ENCODE peak calls at places on chromosome 17, in eight cellular contexts. One of them, this sample, is unnamed.

GRCh38 chr17:48002920-48003685 is 32.2 kb downstream of the CDK5RAP3 start:
- DNase-seq in hepatic stellate cell: no peak
- DNase-seq in bronchial epithelial cell: no peak
- DNase-seq in NCI-H1436: peak; percentile 97
- DNase-seq in CD4-positive, alpha-beta T cell: no peak
- DNase-seq in EL: no peak
- DNase-seq in fibroblast of pulmonary artery: no peak
- DNase-seq in sigmoid colon: no peak
- DNase-seq in this sample: no peak

GRCh38 chr17:76888661-76889060 is 20.5 kb downstream of the MGAT5B start:
- DNase-seq in hepatic stellate cell: no peak
- DNase-seq in bronchial epithelial cell: no peak
- DNase-seq in NCI-H1436: no peak
- DNase-seq in CD4-positive, alpha-beta T cell: no peak
- DNase-seq in EL: no peak
- DNase-seq in fibroblast of pulmonary artery: no peak
- DNase-seq in sigmoid colon: no peak
- DNase-seq in this sample: no peak

GRCh38 chr17:16251043-16251442 is 34.0 kb downstream of the PIGL start:
- DNase-seq in hepatic stellate cell: no peak
- DNase-seq in bronchial epithelial cell: no peak
- DNase-seq in NCI-H1436: no peak
- DNase-seq in CD4-positive, alpha-beta T cell: no peak
- DNase-seq in EL: no peak
- DNase-seq in fibroblast of pulmonary artery: no peak
- DNase-seq in sigmoid colon: no peak
- DNase-seq in this sample: no peak

GRCh38 chr17:6456914-6457687 is 12.8 kb downstream of the PIMREG start:
- DNase-seq in hepatic stellate cell: peak; percentile 96
- DNase-seq in bronchial epithelial cell: peak; percentile 47
- DNase-seq in NCI-H1436: no peak
- DNase-seq in CD4-positive, alpha-beta T cell: no peak
- DNase-seq in EL: peak; percentile 84
- DNase-seq in fibroblast of pulmonary artery: peak; percentile 63
- DNase-seq in sigmoid colon: no peak
- DNase-seq in this sample: peak; percentile 85

GRCh38 chr17:37417852-37418251 is 11.2 kb downstream of the TADA2A start:
- DNase-seq in hepatic stellate cell: no peak
- DNase-seq in bronchial epithelial cell: peak; percentile 75
- DNase-seq in NCI-H1436: no peak
- DNase-seq in CD4-positive, alpha-beta T cell: no peak
- DNase-seq in EL: no peak
- DNase-seq in fibroblast of pulmonary artery: no peak
- DNase-seq in sigmoid colon: no peak
- DNase-seq in this sample: peak; percentile 20

GRCh38 chr17:35790826-35791225 is 4.6 kb downstream of the MMP28 start:
- DNase-seq in hepatic stellate cell: no peak
- DNase-seq in bronchial epithelial cell: peak; percentile 74
- DNase-seq in NCI-H1436: no peak
- DNase-seq in CD4-positive, alpha-beta T cell: no peak
- DNase-seq in EL: no peak
- DNase-seq in fibroblast of pulmonary artery: no peak
- DNase-seq in sigmoid colon: peak; percentile 20
- DNase-seq in this sample: no peak

GRCh38 chr17:74840500-74840899 is 19.2 kb downstream of the GRIN2C start:
- DNase-seq in hepatic stellate cell: no peak
- DNase-seq in bronchial epithelial cell: no peak
- DNase-seq in NCI-H1436: no peak
- DNase-seq in CD4-positive, alpha-beta T cell: no peak
- DNase-seq in EL: no peak
- DNase-seq in fibroblast of pulmonary artery: no peak
- DNase-seq in sigmoid colon: no peak
- DNase-seq in this sample: no peak

GRCh38 chr17:18267366-18267765 is 6.9 kb downstream of the MIEF2 start:
- DNase-seq in hepatic stellate cell: no peak
- DNase-seq in bronchial epithelial cell: no peak
- DNase-seq in NCI-H1436: no peak
- DNase-seq in CD4-positive, alpha-beta T cell: no peak
- DNase-seq in EL: no peak
- DNase-seq in fibroblast of pulmonary artery: no peak
- DNase-seq in sigmoid colon: no peak
- DNase-seq in this sample: no peak

GRCh38 chr17:45939398-45939797 is 45.0 kb downstream of the MAPT start:
- DNase-seq in hepatic stellate cell: no peak
- DNase-seq in bronchial epithelial cell: no peak
- DNase-seq in NCI-H1436: peak; percentile 56
- DNase-seq in CD4-positive, alpha-beta T cell: no peak
- DNase-seq in EL: no peak
- DNase-seq in fibroblast of pulmonary artery: no peak
- DNase-seq in sigmoid colon: no peak
- DNase-seq in this sample: no peak

GRCh38 chr17:69448431-69449102 is 34.1 kb downstream of the MAP2K6 start:
- DNase-seq in hepatic stellate cell: no peak
- DNase-seq in bronchial epithelial cell: no peak
- DNase-seq in NCI-H1436: no peak
- DNase-seq in CD4-positive, alpha-beta T cell: no peak
- DNase-seq in EL: no peak
- DNase-seq in fibroblast of pulmonary artery: peak; percentile 11
- DNase-seq in sigmoid colon: peak; percentile 67
- DNase-seq in this sample: peak; percentile 16

GRCh38 chr17:47649972-47650524 is 329 bp downstream of the KPNB1 start:
- DNase-seq in hepatic stellate cell: no peak
- DNase-seq in bronchial epithelial cell: peak; percentile 12
- DNase-seq in NCI-H1436: peak; percentile 66
- DNase-seq in CD4-positive, alpha-beta T cell: peak; percentile 35
- DNase-seq in EL: no peak
- DNase-seq in fibroblast of pulmonary artery: no peak
- DNase-seq in sigmoid colon: no peak
- DNase-seq in this sample: no peak

GRCh38 chr17:81154961-81155360 is 10.3 kb upstream of the PVALEF start:
- DNase-seq in hepatic stellate cell: no peak
- DNase-seq in bronchial epithelial cell: no peak
- DNase-seq in NCI-H1436: no peak
- DNase-seq in CD4-positive, alpha-beta T cell: no peak
- DNase-seq in EL: no peak
- DNase-seq in fibroblast of pulmonary artery: no peak
- DNase-seq in sigmoid colon: no peak
- DNase-seq in this sample: no peak

GRCh38 chr17:63240106-63240505 is 206.0 kb downstream of the CYB561 start:
- DNase-seq in hepatic stellate cell: no peak
- DNase-seq in bronchial epithelial cell: no peak
- DNase-seq in NCI-H1436: no peak
- DNase-seq in CD4-positive, alpha-beta T cell: no peak
- DNase-seq in EL: no peak
- DNase-seq in fibroblast of pulmonary artery: no peak
- DNase-seq in sigmoid colon: no peak
- DNase-seq in this sample: no peak

GRCh38 chr17:76544916-76545365 is 5.1 kb downstream of the PRCD start:
- DNase-seq in hepatic stellate cell: no peak
- DNase-seq in bronchial epithelial cell: no peak
- DNase-seq in NCI-H1436: no peak
- DNase-seq in CD4-positive, alpha-beta T cell: no peak
- DNase-seq in EL: no peak
- DNase-seq in fibroblast of pulmonary artery: no peak
- DNase-seq in sigmoid colon: no peak
- DNase-seq in this sample: no peak

GRCh38 chr17:28878981-28879380 is 18.6 kb downstream of the FLOT2 start:
- DNase-seq in hepatic stellate cell: peak; percentile 60
- DNase-seq in bronchial epithelial cell: peak; percentile 59
- DNase-seq in NCI-H1436: no peak
- DNase-seq in CD4-positive, alpha-beta T cell: no peak
- DNase-seq in EL: peak; percentile 36
- DNase-seq in fibroblast of pulmonary artery: peak; percentile 58
- DNase-seq in sigmoid colon: no peak
- DNase-seq in this sample: peak; percentile 62

GRCh38 chr17:38724337-38724988 is 5.7 kb upstream of the CISD3 start:
- DNase-seq in hepatic stellate cell: no peak
- DNase-seq in bronchial epithelial cell: no peak
- DNase-seq in NCI-H1436: no peak
- DNase-seq in CD4-positive, alpha-beta T cell: no peak
- DNase-seq in EL: no peak
- DNase-seq in fibroblast of pulmonary artery: no peak
- DNase-seq in sigmoid colon: peak; percentile 91
- DNase-seq in this sample: no peak

GRCh38 chr17:6165806-6166205 is 95.6 kb downstream of the WSCD1 start:
- DNase-seq in hepatic stellate cell: no peak
- DNase-seq in bronchial epithelial cell: no peak
- DNase-seq in NCI-H1436: no peak
- DNase-seq in CD4-positive, alpha-beta T cell: no peak
- DNase-seq in EL: no peak
- DNase-seq in fibroblast of pulmonary artery: no peak
- DNase-seq in sigmoid colon: no peak
- DNase-seq in this sample: no peak

GRCh38 chr17:16516594-16517018 is 24.6 kb upstream of the LRRC75A start:
- DNase-seq in hepatic stellate cell: peak; percentile 76
- DNase-seq in bronchial epithelial cell: peak; percentile 52
- DNase-seq in NCI-H1436: no peak
- DNase-seq in CD4-positive, alpha-beta T cell: no peak
- DNase-seq in EL: peak; percentile 84
- DNase-seq in fibroblast of pulmonary artery: peak; percentile 77
- DNase-seq in sigmoid colon: no peak
- DNase-seq in this sample: peak; percentile 82

GRCh38 chr17:80559688-80560290 is 15.2 kb downstream of the RPTOR start:
- DNase-seq in hepatic stellate cell: peak; percentile 88
- DNase-seq in bronchial epithelial cell: no peak
- DNase-seq in NCI-H1436: no peak
- DNase-seq in CD4-positive, alpha-beta T cell: no peak
- DNase-seq in EL: peak; percentile 89
- DNase-seq in fibroblast of pulmonary artery: peak; percentile 45
- DNase-seq in sigmoid colon: no peak
- DNase-seq in this sample: peak; percentile 22

GRCh38 chr17:29219378-29220047 is 27.1 kb upstream of the CRYBA1 start:
- DNase-seq in hepatic stellate cell: peak; percentile 81
- DNase-seq in bronchial epithelial cell: peak; percentile 44
- DNase-seq in NCI-H1436: peak; percentile 76
- DNase-seq in CD4-positive, alpha-beta T cell: peak; percentile 61
- DNase-seq in EL: peak; percentile 85
- DNase-seq in fibroblast of pulmonary artery: peak; percentile 90
- DNase-seq in sigmoid colon: peak; percentile 88
- DNase-seq in this sample: peak; percentile 84

GRCh38 chr17:44786551-44787081 is 27.8 kb downstream of the ADAM11 start:
- DNase-seq in hepatic stellate cell: no peak
- DNase-seq in bronchial epithelial cell: no peak
- DNase-seq in NCI-H1436: no peak
- DNase-seq in CD4-positive, alpha-beta T cell: no peak
- DNase-seq in EL: no peak
- DNase-seq in fibroblast of pulmonary artery: no peak
- DNase-seq in sigmoid colon: no peak
- DNase-seq in this sample: no peak

GRCh38 chr17:21275047-21275578 is 9.4 kb upstream of the MAP2K3 start:
- DNase-seq in hepatic stellate cell: no peak
- DNase-seq in bronchial epithelial cell: no peak
- DNase-seq in NCI-H1436: no peak
- DNase-seq in CD4-positive, alpha-beta T cell: no peak
- DNase-seq in EL: peak; percentile 69
- DNase-seq in fibroblast of pulmonary artery: no peak
- DNase-seq in sigmoid colon: no peak
- DNase-seq in this sample: no peak

GRCh38 chr17:29590979-29591736 is 1.7 kb upstream of the GIT1 start:
- DNase-seq in hepatic stellate cell: no peak
- DNase-seq in bronchial epithelial cell: peak; percentile 48
- DNase-seq in NCI-H1436: peak; percentile 68
- DNase-seq in CD4-positive, alpha-beta T cell: no peak
- DNase-seq in EL: peak; percentile 71
- DNase-seq in fibroblast of pulmonary artery: peak; percentile 49
- DNase-seq in sigmoid colon: peak; percentile 86
- DNase-seq in this sample: peak; percentile 63

GRCh38 chr17:42010898-42011516 is 6.2 kb downstream of the DNAJC7 start:
- DNase-seq in hepatic stellate cell: peak; percentile 72
- DNase-seq in bronchial epithelial cell: peak; percentile 49
- DNase-seq in NCI-H1436: no peak
- DNase-seq in CD4-positive, alpha-beta T cell: no peak
- DNase-seq in EL: peak; percentile 49
- DNase-seq in fibroblast of pulmonary artery: peak; percentile 55
- DNase-seq in sigmoid colon: no peak
- DNase-seq in this sample: peak; percentile 45

GRCh38 chr17:75594499-75595283 is 7.1 kb downstream of the MYO15B start:
- DNase-seq in hepatic stellate cell: no peak
- DNase-seq in bronchial epithelial cell: no peak
- DNase-seq in NCI-H1436: no peak
- DNase-seq in CD4-positive, alpha-beta T cell: no peak
- DNase-seq in EL: no peak
- DNase-seq in fibroblast of pulmonary artery: no peak
- DNase-seq in sigmoid colon: peak; percentile 64
- DNase-seq in this sample: no peak

GRCh38 chr17:66533572-66533971 is 231.2 kb downstream of the PRKCA start:
- DNase-seq in hepatic stellate cell: no peak
- DNase-seq in bronchial epithelial cell: no peak
- DNase-seq in NCI-H1436: no peak
- DNase-seq in CD4-positive, alpha-beta T cell: no peak
- DNase-seq in EL: no peak
- DNase-seq in fibroblast of pulmonary artery: peak; percentile 53
- DNase-seq in sigmoid colon: peak; percentile 73
- DNase-seq in this sample: peak; percentile 85

GRCh38 chr17:48542114-48542955 is 2.6 kb downstream of the HOXB2 start:
- DNase-seq in hepatic stellate cell: no peak
- DNase-seq in bronchial epithelial cell: no peak
- DNase-seq in NCI-H1436: no peak
- DNase-seq in CD4-positive, alpha-beta T cell: no peak
- DNase-seq in EL: no peak
- DNase-seq in fibroblast of pulmonary artery: peak; percentile 51
- DNase-seq in sigmoid colon: no peak
- DNase-seq in this sample: peak; percentile 62

GRCh38 chr17:34820922-34821321 is 140.3 kb downstream of the CCT6B start:
- DNase-seq in hepatic stellate cell: no peak
- DNase-seq in bronchial epithelial cell: peak; percentile 33
- DNase-seq in NCI-H1436: no peak
- DNase-seq in CD4-positive, alpha-beta T cell: no peak
- DNase-seq in EL: peak; percentile 18
- DNase-seq in fibroblast of pulmonary artery: no peak
- DNase-seq in sigmoid colon: no peak
- DNase-seq in this sample: no peak

GRCh38 chr17:7293821-7294613 is 422 bp downstream of the YBX2 start:
- DNase-seq in hepatic stellate cell: no peak
- DNase-seq in bronchial epithelial cell: no peak
- DNase-seq in NCI-H1436: no peak
- DNase-seq in CD4-positive, alpha-beta T cell: no peak
- DNase-seq in EL: no peak
- DNase-seq in fibroblast of pulmonary artery: no peak
- DNase-seq in sigmoid colon: no peak
- DNase-seq in this sample: no peak

GRCh38 chr17:79944821-79945391 is 90.8 kb downstream of the TBC1D16 start:
- DNase-seq in hepatic stellate cell: no peak
- DNase-seq in bronchial epithelial cell: no peak
- DNase-seq in NCI-H1436: no peak
- DNase-seq in CD4-positive, alpha-beta T cell: no peak
- DNase-seq in EL: no peak
- DNase-seq in fibroblast of pulmonary artery: no peak
- DNase-seq in sigmoid colon: peak; percentile 56
- DNase-seq in this sample: no peak

GRCh38 chr17:30524847-30525246 is 47.6 kb downstream of the GOSR1 start:
- DNase-seq in hepatic stellate cell: peak; percentile 34
- DNase-seq in bronchial epithelial cell: no peak
- DNase-seq in NCI-H1436: no peak
- DNase-seq in CD4-positive, alpha-beta T cell: no peak
- DNase-seq in EL: peak; percentile 77
- DNase-seq in fibroblast of pulmonary artery: no peak
- DNase-seq in sigmoid colon: no peak
- DNase-seq in this sample: no peak

GRCh38 chr17:64016248-64016784 is 4.1 kb downstream of the ICAM2 start:
- DNase-seq in hepatic stellate cell: no peak
- DNase-seq in bronchial epithelial cell: no peak
- DNase-seq in NCI-H1436: no peak
- DNase-seq in CD4-positive, alpha-beta T cell: no peak
- DNase-seq in EL: no peak
- DNase-seq in fibroblast of pulmonary artery: no peak
- DNase-seq in sigmoid colon: no peak
- DNase-seq in this sample: no peak

GRCh38 chr17:63702223-63702577 is 2.3 kb upstream of the LIMD2 start:
- DNase-seq in hepatic stellate cell: no peak
- DNase-seq in bronchial epithelial cell: no peak
- DNase-seq in NCI-H1436: peak; percentile 15
- DNase-seq in CD4-positive, alpha-beta T cell: peak; percentile 59
- DNase-seq in EL: no peak
- DNase-seq in fibroblast of pulmonary artery: no peak
- DNase-seq in sigmoid colon: no peak
- DNase-seq in this sample: no peak

GRCh38 chr17:82949984-82950383 is 110.2 kb upstream of the ZNF750 start:
- DNase-seq in hepatic stellate cell: no peak
- DNase-seq in bronchial epithelial cell: no peak
- DNase-seq in NCI-H1436: no peak
- DNase-seq in CD4-positive, alpha-beta T cell: no peak
- DNase-seq in EL: no peak
- DNase-seq in fibroblast of pulmonary artery: no peak
- DNase-seq in sigmoid colon: peak; percentile 40
- DNase-seq in this sample: no peak

This sample was measured in mesenchymal stem cell.